ENCODE peak calls at places on chromosomes 16 and 17, in six cellular contexts. H is NCI-H446; W is stimulated activated CD4-positive, alpha-beta T cell treated with anti-CD3 and anti-CD28 coated beads, Interleukin-15, amount 100 ng/mL, for 24 hours; K is NCI-H1930; G is uterus; I is effector CD4-positive, alpha-beta T cell. O is an unnamed sample.

GRCh38 chr17:49980703-49981197 is 11.8 kb downstream of the DLX4 start:
- DNase-seq in H (no peak), W (no peak), K (no peak), G (no peak), I (no peak), O (no peak)

GRCh38 chr17:59972778-59973177 is 8.2 kb upstream of the RNFT1 start:
- DNase-seq in H (peak), W (no peak), K (no peak), G (no peak), I (no peak), O (no peak)

GRCh38 chr17:71578446-71578845 is 542.4 kb upstream of the SOX9 start:
- DNase-seq in H (no peak), W (no peak), K (no peak), G (no peak), I (no peak), O (no peak)

GRCh38 chr16:69620564-69620963 is 54.8 kb downstream of the NFAT5 start:
- DNase-seq in H (no peak), W (no peak), K (no peak), G (no peak), I (no peak), O (no peak)

GRCh38 chr17:47638903-47639302 is 10.8 kb upstream of the KPNB1 start:
- DNase-seq in H (no peak), W (no peak), K (no peak), G (no peak), I (no peak), O (no peak)

GRCh38 chr17:49687878-49688491 is 10.1 kb upstream of the SPOP start:
- DNase-seq in H (no peak), W (no peak), K (no peak), G (no peak), I (no peak), O (peak)

GRCh38 chr17:38424297-38424972 is 3.8 kb upstream of the ARHGAP23 start:
- DNase-seq in H (no peak), W (no peak), K (no peak), G (no peak), I (no peak), O (no peak)

GRCh38 chr17:2482218-2482617 is 29.5 kb downstream of the METTL16 start:
- DNase-seq in H (no peak), W (no peak), K (no peak), G (no peak), I (no peak), O (no peak)

GRCh38 chr17:21573961-21574610 is 118.2 kb upstream of the KCNJ18 start:
- DNase-seq in H (peak), W (peak), K (peak), G (peak), I (peak), O (peak)

GRCh38 chr17:41486809-41487530 is 2.7 kb downstream of the KRT36 start:
- DNase-seq in H (no peak), W (peak), K (no peak), G (no peak), I (no peak), O (no peak)

GRCh38 chr17:57645950-57646686 is 99.0 kb downstream of the CCDC182 start:
- DNase-seq in H (no peak), W (peak), K (no peak), G (no peak), I (no peak), O (no peak)

GRCh38 chr16:2030036-2030435 is 3.3 kb downstream of the NHERF2 start:
- DNase-seq in H (no peak), W (no peak), K (no peak), G (no peak), I (no peak), O (no peak)

GRCh38 chr16:83315271-83315670 is 492.5 kb upstream of the HSBP1 start:
- DNase-seq in H (no peak), W (no peak), K (no peak), G (no peak), I (no peak), O (no peak)

GRCh38 chr17:79188048-79188447 is 113.4 kb downstream of the ENGASE start:
- DNase-seq in H (peak), W (peak), K (no peak), G (no peak), I (no peak), O (no peak)